ENCODE peak calls at places on chromosome 16, in nine cellular contexts. R is cardiac fibroblast, M is NCI-H1436, Y is GM10248, W is right cardiac atrium, K is COR-L47, E is LoVo, N is GM12891, Z is HAP-1. F is an unnamed sample.

GRCh38 chr16:57743458-57743857 is 7.9 kb downstream of the KATNB1 start:
- DNase-seq in Z (no peak), R (no peak), K (no peak), W (peak; percentile 41), Y (no peak), E (no peak), M (no peak), N (no peak), F (no peak)

GRCh38 chr16:609984-610383 is 20.1 kb downstream of the RAB40C start:
- DNase-seq in M (no peak), Z (no peak), K (no peak), N (no peak), R (no peak), W (peak; percentile 49), Y (no peak), E (no peak), F (no peak)

GRCh38 chr16:83542491-83542890 is 265.3 kb upstream of the HSBP1 start:
- DNase-seq in K (no peak), Y (no peak), N (no peak), M (no peak), E (no peak), Z (no peak), W (no peak), R (no peak), F (no peak)

GRCh38 chr16:50381679-50382440 is 13.1 kb upstream of the BRD7 start:
- DNase-seq in M (no peak), N (no peak), Z (no peak), K (no peak), Y (no peak), R (no peak), W (no peak), E (no peak), F (no peak)

GRCh38 chr16:87964049-87964448 is 12.8 kb downstream of the BANP start:
- DNase-seq in M (no peak), E (no peak), Z (no peak), N (no peak), R (no peak), W (no peak), Y (no peak), K (no peak), F (no peak)

GRCh38 chr16:11135167-11135973 is 120.6 kb downstream of the SOCS1 start:
- DNase-seq in Z (no peak), M (no peak), W (no peak), R (peak; percentile 61), K (no peak), E (no peak), Y (no peak), N (no peak), F (no peak)

GRCh38 chr16:56625943-56626654 is 518 bp downstream of the MT1E start:
- DNase-seq in Y (no peak), Z (no peak), R (peak; percentile 87), K (no peak), M (no peak), N (no peak), W (peak; percentile 88), E (no peak), F (no peak)

GRCh38 chr16:12557808-12558207 is 245.9 kb downstream of the CPPED1 start:
- DNase-seq in R (no peak), K (no peak), N (no peak), Z (no peak), Y (no peak), E (no peak), W (no peak), M (no peak), F (no peak)

GRCh38 chr16:85718682-85719081 is 29.9 kb upstream of the GINS2 start:
- DNase-seq in Y (peak; percentile 49), K (peak; percentile 51), R (no peak), W (no peak), M (peak; percentile 28), E (no peak), N (no peak), Z (peak; percentile 17), F (peak; percentile 77)

GRCh38 chr16:21653571-21653970 is 1.2 kb upstream of the IGSF6 start:
- DNase-seq in R (no peak), W (peak; percentile 60), K (no peak), Y (no peak), N (no peak), E (no peak), Z (no peak), M (no peak), F (no peak)